ENCODE peak calls at places on chromosomes 13 and 19, in six cellular contexts. Y, Z, P, I, L and F are unnamed samples.

GRCh38 chr19:41707502-41707812 is 969 bp upstream of the CEACAM5 start:
- DNase-seq in Z (no peak), P (no peak), Y (no peak), I (no peak), L (no peak), F (no peak)

GRCh38 chr19:19514881-19515763 is at the start of gene TSSK6:
- DNase-seq in I (no peak), Z (peak; percentile 31), L (no peak), P (no peak), Y (no peak), F (no peak)

GRCh38 chr13:66036024-66036614 is 1194.0 kb downstream of the PCDH9 start:
- DNase-seq in L (no peak), P (no peak), Z (no peak), I (no peak), Y (no peak), F (no peak)

GRCh38 chr19:2226051-2226839 is 9.9 kb downstream of the PLEKHJ1 start:
- DNase-seq in I (no peak), P (no peak), Z (no peak), Y (no peak), L (no peak), F (no peak)

GRCh38 chr13:37716395-37716794 is 117.8 kb upstream of the POSTN start:
- DNase-seq in P (no peak), Y (no peak), L (no peak), Z (no peak), I (no peak), F (no peak)

GRCh38 chr13:86877449-86877848 is 793.7 kb upstream of the SLITRK5 start:
- DNase-seq in I (no peak), Z (no peak), Y (no peak), L (no peak), P (no peak), F (no peak)

GRCh38 chr19:46944918-46945628 is 74.6 kb upstream of the NPAS1 start:
- DNase-seq in Z (no peak), P (no peak), I (no peak), Y (no peak), L (peak; percentile 52), F (no peak)

GRCh38 chr19:33459220-33459619 is 62.4 kb downstream of the PEPD start:
- DNase-seq in Y (no peak), I (no peak), Z (no peak), P (no peak), L (no peak), F (no peak)

GRCh38 chr13:74206061-74206561 is 71.9 kb upstream of the KLF12 start:
- DNase-seq in L (no peak), Z (no peak), Y (no peak), P (no peak), I (no peak), F (no peak)

DNA sequence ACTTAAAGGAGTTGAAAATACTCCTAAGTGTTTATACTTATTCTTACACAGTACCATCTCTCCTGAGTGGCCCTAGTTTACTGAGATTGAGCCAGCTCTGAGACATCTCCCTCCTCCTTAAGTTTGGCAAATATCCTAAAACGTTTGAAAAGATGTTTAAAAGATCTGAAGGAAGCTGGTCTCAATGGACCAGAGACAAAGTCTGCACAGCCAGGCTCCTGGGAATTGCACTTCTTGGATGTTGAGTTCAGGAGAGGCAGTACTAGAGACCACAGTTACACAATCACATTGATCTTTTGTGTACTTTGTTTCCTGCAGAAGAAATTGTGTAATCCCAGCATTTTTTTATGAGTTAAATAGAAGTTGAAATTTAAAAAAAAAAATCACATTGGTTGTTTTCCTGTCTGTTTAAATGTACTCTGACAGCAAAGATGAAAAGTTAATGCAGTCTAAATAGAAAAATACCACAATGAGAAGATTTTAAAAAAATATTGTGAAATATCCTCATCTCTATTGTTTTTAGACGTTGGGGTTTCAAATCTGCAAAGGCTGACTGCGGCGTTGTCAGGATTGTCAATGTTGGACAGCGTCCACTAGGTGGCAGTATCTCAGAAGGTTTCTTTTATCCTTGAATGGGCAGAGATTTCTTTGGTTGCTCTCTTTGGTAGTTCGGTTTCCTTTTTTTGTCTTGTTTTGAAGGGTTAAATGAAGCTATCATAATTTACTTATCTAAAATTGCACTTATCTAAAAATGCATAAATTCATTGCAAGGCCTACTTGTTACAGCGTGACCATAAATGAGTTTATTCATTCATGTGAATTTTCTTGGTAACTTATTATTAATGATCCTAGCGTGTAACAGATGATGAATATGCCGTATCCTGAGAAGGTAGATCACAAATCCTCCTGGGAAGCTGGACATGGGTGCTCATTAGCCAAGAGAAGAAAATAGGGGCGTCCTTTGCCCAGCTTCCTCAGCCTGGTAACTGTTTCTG is 20.9 kb downstream of the TNFSF11 start:
- DNase-seq in P (peak; percentile 16), Z (peak; percentile 52), I (peak; percentile 46), Y (peak; percentile 57), L (no peak), F (no peak)
- TF ChIP-seq TAF1 in P (no peak), Z (no peak), I (no peak), Y (no peak), L (no peak), F (no peak)

GRCh38 chr19:48501446-48501960 is 10.1 kb downstream of the LMTK3 start:
- DNase-seq in I (peak; percentile 43), Y (peak; percentile 93), P (no peak), Z (peak; percentile 84), L (peak; percentile 90), F (no peak)
- TF ChIP-seq POLR2A in I (no peak), Y (peak; percentile 80), P (no peak), Z (peak; percentile 55), L (no peak), F (no peak)

DNA sequence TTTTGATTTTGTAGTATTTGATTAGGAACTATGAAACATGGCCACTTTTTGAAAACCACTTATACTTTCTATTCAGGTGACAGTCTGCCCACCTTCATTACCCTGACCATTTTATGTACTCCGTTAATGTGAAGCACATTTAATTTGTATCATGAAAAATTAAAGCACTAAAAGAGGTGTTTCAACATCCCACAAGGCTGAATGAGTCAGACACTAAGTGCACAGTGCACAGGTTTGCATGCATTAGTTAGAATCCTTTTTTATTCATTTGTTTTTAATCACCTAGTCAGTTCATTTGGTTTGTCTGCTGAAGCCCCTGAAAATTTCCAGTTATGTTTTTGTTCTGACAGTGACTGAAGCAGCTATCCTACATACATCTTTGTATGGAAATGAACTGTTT is 271.0 kb downstream of the SLITRK5 start:
- DNase-seq in P (no peak), I (no peak), Z (no peak), Y (no peak), L (no peak), F (no peak)
- TF ChIP-seq TAF1 in P (no peak), I (no peak), Z (no peak), Y (no peak), L (no peak), F (no peak)

DNA sequence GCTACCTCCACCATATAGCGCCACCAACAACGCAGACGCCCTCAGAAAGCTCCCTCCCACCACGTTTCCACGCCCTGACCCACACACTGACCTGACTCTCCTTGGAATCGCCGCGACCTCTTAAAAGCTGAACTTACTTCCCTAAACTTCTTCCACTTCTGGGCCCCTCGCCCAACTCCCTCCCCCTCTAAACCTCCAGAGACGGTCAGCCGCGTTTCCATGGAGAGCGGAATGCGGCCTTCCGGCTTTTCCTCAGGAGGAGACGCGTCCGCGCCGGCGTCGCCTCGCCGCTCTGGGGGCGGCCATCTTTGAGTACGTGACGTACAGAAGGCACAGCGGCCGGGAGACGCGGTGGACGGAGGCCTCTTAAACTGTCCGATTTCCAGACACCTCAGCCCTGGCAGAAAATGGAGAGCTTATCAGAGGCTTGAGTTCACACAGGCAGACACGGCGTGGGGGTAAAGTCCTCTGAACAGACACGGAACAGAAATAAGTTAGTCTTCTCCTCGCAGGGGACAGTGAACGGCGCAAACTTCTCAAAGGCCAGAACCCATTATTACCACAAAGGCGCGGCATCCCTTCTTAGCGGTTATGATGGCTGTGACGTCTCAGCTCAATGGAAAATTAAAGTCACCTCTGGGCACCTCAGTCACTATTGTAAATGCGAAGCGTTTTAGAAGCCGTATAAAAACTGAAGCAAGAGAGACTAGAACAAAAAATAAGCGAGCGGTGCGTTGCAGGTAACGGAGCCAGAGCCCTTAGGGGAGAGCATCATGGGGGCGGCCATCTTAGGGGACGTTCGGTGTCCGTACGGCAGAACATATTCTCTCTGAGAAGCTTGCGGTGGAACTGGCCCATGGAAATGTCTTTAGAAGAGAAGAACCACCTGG is at the start of gene ZNF432:
- DNase-seq in Z (peak; percentile 79), L (peak; percentile 94), P (peak; percentile 65), I (peak; percentile 64), Y (peak; percentile 88), F (peak; percentile 67)
- TF ChIP-seq POLR2A in Z (peak; percentile 33), L (peak; percentile 71), P (peak; percentile 27), I (peak; percentile 86), Y (peak; percentile 79), F (peak; percentile 58)

DNA sequence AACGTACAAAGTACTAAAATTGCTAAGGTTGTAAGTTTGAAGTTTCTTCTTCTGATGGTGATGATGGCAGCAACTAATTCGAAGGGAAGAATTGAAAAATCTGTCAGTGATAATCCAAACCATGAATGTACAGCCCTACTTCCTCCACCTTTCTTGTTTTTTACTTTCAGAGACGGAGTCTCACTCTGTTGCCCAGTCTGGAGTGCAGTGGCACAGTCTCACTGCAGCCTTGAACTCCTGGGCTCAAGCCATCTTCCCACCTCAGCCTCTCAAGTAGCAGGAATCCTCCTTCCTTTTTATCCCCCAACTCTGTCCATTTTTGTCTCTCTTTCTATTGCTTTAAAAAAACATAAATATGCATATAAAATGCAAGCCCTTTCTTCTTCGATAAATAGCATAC is 112.3 kb upstream of the SOX21 start:
- DNase-seq in P (no peak), L (no peak), Y (no peak), Z (no peak), I (no peak), F (no peak)
- TF ChIP-seq TAF1 in P (no peak), L (no peak), Y (no peak), Z (no peak), I (no peak), F (no peak)

DNA sequence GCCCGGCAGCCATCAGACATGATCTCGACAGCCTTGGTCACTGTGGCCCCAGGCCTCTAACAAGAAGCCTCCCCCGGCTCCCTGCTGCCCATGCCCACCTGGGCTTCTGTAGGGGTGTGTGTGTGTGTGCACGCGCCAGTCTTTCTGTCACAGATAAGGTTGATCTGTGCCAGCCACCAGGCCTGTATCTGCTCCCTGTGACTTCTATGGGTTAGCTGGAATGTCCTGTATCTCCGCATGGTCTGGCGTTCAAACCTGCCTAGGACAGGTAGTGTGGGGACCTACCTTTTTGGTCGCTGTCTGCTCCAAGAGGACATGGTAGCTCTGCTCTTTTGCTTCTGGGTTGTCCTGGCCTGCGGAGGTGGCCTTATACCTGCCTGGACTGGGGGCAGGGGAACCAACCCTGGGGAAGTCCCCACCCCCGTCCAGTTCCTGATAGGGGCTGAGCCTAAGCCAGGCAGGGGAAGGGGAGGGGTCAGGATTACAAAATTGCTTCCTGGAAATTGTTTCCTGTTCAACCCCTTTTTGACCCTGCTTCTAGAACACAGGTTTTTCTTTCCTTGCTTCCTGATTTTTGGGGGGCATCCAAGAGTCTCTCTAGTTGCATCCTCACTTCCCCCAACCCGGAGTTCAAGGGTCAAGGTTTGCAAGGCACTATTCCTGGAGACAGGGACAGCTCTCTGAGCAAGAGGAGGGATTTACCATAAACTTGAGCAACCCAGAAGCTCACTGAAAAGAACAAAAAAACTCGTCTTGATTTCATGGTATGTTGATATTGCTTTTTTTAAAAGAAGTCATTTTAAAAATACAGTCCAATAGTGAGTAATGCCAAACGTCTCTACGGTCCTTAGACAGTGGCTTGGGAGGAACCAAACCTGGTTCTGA is at the start of gene LRG1:
- DNase-seq in L (no peak), P (no peak), Z (peak; percentile 86), I (peak; percentile 30), Y (peak; percentile 88), F (no peak)
- TF ChIP-seq POLR2A in L (no peak), P (no peak), Z (peak; percentile 94), I (peak; percentile 44), Y (peak; percentile 87), F (peak; percentile 60)